ENCODE peak calls at places on chromosomes 12 and 14, in six cellular contexts. C, U, Q, F, I and X are unnamed samples.

GRCh38 chr12:101021911-101022388 is 188.1 kb downstream of the SLC5A8 start:
- DNase-seq in U (peak; percentile 70), Q (peak; percentile 97), C (no peak), I (no peak), F (no peak), X (no peak)

GRCh38 chr12:48681416-48681737 is 661 bp downstream of the KANSL2 start:
- DNase-seq in Q (no peak), C (no peak), U (no peak), I (no peak), F (no peak), X (no peak)

GRCh38 chr12:15208140-15208539 is 13.1 kb downstream of the RERG start:
- DNase-seq in Q (no peak), F (no peak), C (no peak), U (no peak), I (no peak), X (no peak)

GRCh38 chr14:62031504-62031903 is 269.3 kb downstream of the SNAPC1 start:
- DNase-seq in U (no peak), C (no peak), Q (no peak), I (no peak), F (no peak), X (no peak)

GRCh38 chr12:115337693-115338543 is 653.9 kb upstream of the TBX3 start:
- DNase-seq in U (peak; percentile 39), Q (peak; percentile 81), F (no peak), C (peak; percentile 57), I (no peak), X (no peak)

GRCh38 chr12:90576707-90577106 is 378.3 kb downstream of the CCER1 start:
- DNase-seq in C (no peak), Q (no peak), I (no peak), F (no peak), U (no peak), X (no peak)

GRCh38 chr14:77642407-77642806 is 26.0 kb upstream of the SPTLC2 start:
- DNase-seq in I (no peak), U (no peak), C (no peak), F (no peak), Q (no peak), X (no peak)

GRCh38 chr12:52494518-52494917 is 1.5 kb upstream of the KRT6A start:
- DNase-seq in Q (peak; percentile 50), C (peak; percentile 34), F (no peak), U (no peak), I (no peak), X (no peak)

GRCh38 chr12:64147011-64147671 is 75.0 kb downstream of the KICS2 start:
- DNase-seq in I (no peak), F (no peak), C (no peak), Q (no peak), U (no peak), X (no peak)

GRCh38 chr12:82567688-82568087 is 119.0 kb upstream of the TMTC2 start:
- DNase-seq in F (no peak), U (no peak), C (no peak), I (no peak), Q (no peak), X (no peak)

GRCh38 chr12:41250748-41251147 is 62.6 kb downstream of the PDZRN4 start:
- DNase-seq in U (no peak), C (no peak), I (no peak), F (no peak), Q (no peak), X (no peak)

GRCh38 chr14:92040431-92041040 is 677 bp upstream of the TRIP11 start:
- DNase-seq in C (no peak), F (no peak), Q (peak; percentile 45), I (no peak), U (peak; percentile 12), X (no peak)

GRCh38 chr14:32588448-32589320 is 259.6 kb downstream of the AKAP6 start:
- DNase-seq in F (no peak), U (peak; percentile 16), I (no peak), Q (peak; percentile 40), C (no peak), X (no peak)

GRCh38 chr12:122148657-122149056 is 25.4 kb downstream of the IL31 start:
- DNase-seq in F (no peak), C (no peak), U (no peak), Q (peak; percentile 14), I (no peak), X (no peak)

GRCh38 chr12:62730649-62731377 is 204.1 kb downstream of the PPM1H start:
- DNase-seq in I (no peak), U (no peak), Q (peak; percentile 92), F (no peak), C (no peak), X (no peak)

GRCh38 chr12:17511369-17511768 is 578.6 kb downstream of the RERGL start:
- DNase-seq in Q (no peak), I (no peak), F (no peak), C (no peak), U (no peak), X (no peak)

GRCh38 chr12:91361864-91362263 is 179.2 kb upstream of the DCN start:
- DNase-seq in F (no peak), U (peak; percentile 37), I (no peak), C (no peak), Q (no peak), X (no peak)

GRCh38 chr14:99136047-99136400 is 136.0 kb downstream of the BCL11B start:
- DNase-seq in C (no peak), U (no peak), I (peak; percentile 55), F (no peak), Q (no peak), X (no peak)

GRCh38 chr12:124742111-124742510 is 121.6 kb downstream of the SCARB1 start:
- DNase-seq in F (peak; percentile 66), C (no peak), U (no peak), Q (no peak), I (no peak), X (no peak)

GRCh38 chr12:89707623-89707991 is 1.0 kb downstream of the ATP2B1 start:
- DNase-seq in I (peak; percentile 75), Q (no peak), C (peak; percentile 21), U (no peak), F (peak; percentile 69), X (no peak)

GRCh38 chr12:115943630-115944391 is 333.7 kb downstream of the MED13L start:
- DNase-seq in C (peak; percentile 43), U (no peak), F (no peak), I (no peak), Q (no peak), X (no peak)

GRCh38 chr12:65756956-65757511 is 67.2 kb upstream of the HMGA2 start:
- DNase-seq in U (no peak), I (no peak), C (no peak), F (no peak), Q (peak; percentile 21), X (peak; percentile 12)

GRCh38 chr12:127230843-127231260 is 1036.1 kb upstream of the TMEM132C start:
- DNase-seq in U (peak; percentile 48), I (no peak), F (no peak), Q (peak; percentile 99), C (peak; percentile 34), X (no peak)

DNA sequence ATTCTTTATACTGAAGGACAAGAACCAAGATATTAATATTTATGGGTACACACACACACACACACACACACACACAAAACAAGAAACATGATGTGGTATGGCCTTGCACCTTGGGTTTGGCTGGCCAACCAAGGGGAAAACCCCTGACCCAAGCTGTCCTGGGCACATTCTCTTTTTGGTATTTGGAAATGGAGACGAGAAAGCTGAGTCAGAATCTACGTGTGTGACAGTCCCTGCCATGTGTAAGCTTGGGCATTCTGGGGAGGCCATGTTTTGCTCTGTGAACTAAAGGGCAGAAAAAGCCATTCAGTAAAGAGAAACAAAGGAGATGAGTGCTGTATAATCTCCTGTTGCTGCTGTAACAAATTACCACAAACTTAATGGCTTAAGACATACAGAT is 35.6 kb downstream of the PTGER2 start:
- DNase-seq in I (no peak), Q (no peak), F (no peak), C (no peak), U (no peak), X (no peak)
- H3K4me1 ChIP-seq in I (peaks cover 23% of the 10 kb centered on the region), Q (peaks cover 33% of the 10 kb centered on the region), F (peaks cover 17% of the 10 kb centered on the region), C (no peaks in the 10 kb centered on the region), U (no peaks in the 10 kb centered on the region), X (peaks cover 57% of the 10 kb centered on the region)

GRCh38 chr14:81176224-81176623 is 44.5 kb downstream of the GTF2A1 start:
- DNase-seq in F (no peak), C (peak; percentile 19), I (no peak), Q (no peak), U (no peak), X (no peak)

GRCh38 chr14:81172881-81173280 is 47.9 kb downstream of the GTF2A1 start:
- DNase-seq in I (no peak), U (no peak), F (no peak), Q (peak; percentile 3), C (no peak), X (no peak)

GRCh38 chr14:81172353-81172752 is 48.4 kb downstream of the GTF2A1 start:
- DNase-seq in I (no peak), C (no peak), Q (no peak), U (no peak), F (no peak), X (no peak)

DNA sequence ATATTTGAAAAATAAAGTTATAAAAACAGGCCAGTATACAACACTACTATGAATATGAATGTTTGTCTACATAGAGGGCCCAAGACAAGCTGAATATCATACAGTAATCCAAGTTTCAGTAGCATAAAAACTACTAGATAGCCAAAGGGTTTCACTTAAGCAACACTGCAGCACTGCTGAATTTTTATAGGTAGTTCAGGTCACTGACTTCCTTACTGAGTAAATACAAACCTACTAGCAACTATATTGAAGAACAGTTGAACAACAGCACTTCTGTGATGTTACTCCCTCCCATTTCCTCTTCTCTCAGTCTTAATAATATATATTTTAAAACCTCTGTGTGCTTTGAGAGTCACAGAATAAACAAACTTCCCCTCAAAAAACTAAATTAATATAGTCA is 42.7 kb downstream of the GTF2A1 start:
- DNase-seq in I (no peak), C (no peak), U (no peak), F (no peak), Q (no peak), X (no peak)
- H3K4me3 ChIP-seq in I (no peak overlapping the region), C (no peak overlapping the region), U (no peak overlapping the region), F (no peak overlapping the region), Q (no peak overlapping the region), X (peak overlapping the region; percentile 69)

DNA sequence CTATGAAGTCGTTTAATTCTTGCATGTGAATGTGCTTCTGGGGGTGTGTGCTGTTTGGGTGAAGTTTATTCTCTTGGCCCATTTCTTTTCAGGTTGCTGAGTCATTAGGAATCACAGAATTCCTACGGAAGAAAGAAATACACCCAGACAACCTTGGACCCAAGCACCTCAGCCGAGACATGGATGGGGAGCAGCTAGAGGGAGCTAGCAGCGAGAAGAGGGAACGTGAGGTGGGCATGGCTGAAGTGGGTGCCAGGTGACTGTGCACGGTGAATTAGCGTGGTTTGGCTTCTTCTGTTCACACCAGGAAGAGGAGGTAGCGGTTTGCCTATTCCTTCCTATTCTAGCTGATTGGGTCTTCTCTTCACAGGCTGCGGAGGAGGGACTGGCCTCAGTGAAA is 19.2 kb downstream of the ZNF839 start:
- DNase-seq in F (no peak), Q (no peak), C (no peak), U (no peak), I (no peak), X (no peak)
- H3K4me1 ChIP-seq in F (no peaks in the 10 kb centered on the region), Q (no peaks in the 10 kb centered on the region), C (no peaks in the 10 kb centered on the region), U (no peaks in the 10 kb centered on the region), I (no peaks in the 10 kb centered on the region), X (no peaks in the 10 kb centered on the region)

DNA sequence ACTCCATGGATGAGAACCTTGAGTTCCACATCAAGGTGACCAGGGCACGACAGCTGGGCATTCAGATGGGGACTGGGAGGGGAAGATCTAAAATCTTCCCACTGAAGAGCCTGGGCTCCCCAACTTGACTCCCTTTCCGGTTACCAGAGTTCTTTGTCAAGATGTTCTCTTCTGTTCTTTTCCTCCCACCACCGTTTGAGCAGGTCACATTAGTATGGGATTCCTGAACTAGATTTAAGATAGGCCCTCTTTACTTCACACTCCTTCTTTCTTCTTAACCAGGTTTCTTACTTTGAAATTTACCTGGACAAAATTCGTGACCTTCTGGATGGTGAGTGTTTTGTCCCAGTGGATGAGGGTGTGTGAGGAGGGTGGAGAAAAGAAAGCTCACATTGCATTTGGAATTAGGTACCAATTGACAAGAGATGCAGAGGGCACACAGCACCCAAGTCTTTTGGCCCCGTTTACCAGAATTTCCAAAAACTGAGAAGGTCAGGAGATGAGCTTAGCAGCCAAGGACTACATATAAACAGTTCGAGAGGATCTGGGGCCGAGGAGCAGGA is 14.4 kb downstream of the KIF5A start:
- DNase-seq in Q (no peak), F (no peak), U (no peak), I (no peak), C (no peak), X (no peak)
- H3K4me3 ChIP-seq in Q (no peak overlapping the region), F (no peak overlapping the region), U (no peak overlapping the region), I (no peak overlapping the region), C (no peak overlapping the region), X (no peak overlapping the region)